ENCODE peak calls at places on chromosomes 5 and 9, in six cellular contexts. U is suprapubic skin; K is SK-N-SH; W is PC-3; B is CD8-positive, alpha-beta T cell; S is body of pancreas. M is an unnamed sample.
A peak's percentile ranks its signal among the peaks of the same experiment; 100 is the strongest.

GRCh38 chr5:102749416-102750021 is 5.6 kb upstream of the PAM start:
- DNase-seq in U (no peak), K (no peak), W (no peak), B (no peak), S (no peak), M (no peak)

GRCh38 chr5:128227984-128228383 is 144.4 kb downstream of the SLC12A2 start:
- DNase-seq in U (no peak), K (no peak), W (peak; percentile 97), B (no peak), S (no peak), M (peak; percentile 61)

GRCh38 chr5:36374275-36374862 is 72.7 kb upstream of the RANBP3L start:
- DNase-seq in U (no peak), K (no peak), W (peak; percentile 52), B (no peak), S (no peak), M (peak; percentile 60)

GRCh38 chr9:77544491-77545000 is 103.6 kb downstream of the GNA14 start:
- DNase-seq in U (no peak), K (no peak), W (no peak), B (no peak), S (no peak), M (no peak)

GRCh38 chr9:70421272-70422180 is 7.1 kb upstream of the KLF9 start:
- DNase-seq in U (peak; percentile 74), K (no peak), W (no peak), B (peak; percentile 68), S (peak; percentile 32), M (no peak)

GRCh38 chr9:137666950-137667670 is 48.3 kb downstream of the EHMT1 start:
- DNase-seq in U (no peak), K (no peak), W (no peak), B (no peak), S (no peak), M (no peak)

GRCh38 chr5:28779161-28779754 is 1740.9 kb upstream of the CDH9 start:
- DNase-seq in U (no peak), K (no peak), W (peak; percentile 39), B (no peak), S (no peak), M (no peak)

GRCh38 chr5:131279209-131279608 is 15.4 kb downstream of the CDC42SE2 start:
- DNase-seq in U (no peak), K (no peak), W (no peak), B (no peak), S (no peak), M (no peak)

GRCh38 chr9:135741276-135742219 is 39.6 kb downstream of the KCNT1 start:
- DNase-seq in U (no peak), K (no peak), W (no peak), B (no peak), S (no peak), M (no peak)

GRCh38 chr9:36316629-36317317 is 58.5 kb upstream of the GNE start:
- DNase-seq in U (no peak), K (no peak), W (no peak), B (no peak), S (no peak), M (no peak)

GRCh38 chr5:93578813-93579560 is 2.0 kb downstream of the NR2F1-AS1 start:
- DNase-seq in U (no peak), K (peak; percentile 52), W (peak; percentile 89), B (no peak), S (no peak), M (no peak)
- H3K4me3 ChIP-seq in U (peak overlapping the region; percentile 60), K (peak overlapping the region; percentile 80), W (peak overlapping the region; percentile 86), B (no peak overlapping the region), S (no peak overlapping the region), M (peak overlapping the region; percentile 75)

GRCh38 chr9:113853333-113853732 is 22.8 kb upstream of the ZNF618 start:
- DNase-seq in U (no peak), K (no peak), W (peak; percentile 23), B (no peak), S (peak; percentile 40), M (no peak)
- TF ChIP-seq CTCF in U (peak; percentile 13), K (peak; percentile 38), W (peak; percentile 60), B (no peak), S (peak; percentile 78), M (peak; percentile 56)

GRCh38 chr9:122215663-122216062 is 13.1 kb downstream of the LHX6 start:
- DNase-seq in U (no peak), K (no peak), W (no peak), B (no peak), S (no peak), M (no peak)

GRCh38 chr9:122212473-122213004 is 16.2 kb downstream of the LHX6 start:
- DNase-seq in U (no peak), K (no peak), W (no peak), B (no peak), S (no peak), M (no peak)

GRCh38 chr9:122214507-122214906 is 14.2 kb downstream of the LHX6 start:
- DNase-seq in U (peak; percentile 18), K (no peak), W (no peak), B (no peak), S (no peak), M (no peak)

GRCh38 chr9:122213589-122214413 is 15.0 kb downstream of the LHX6 start:
- DNase-seq in U (no peak), K (peak; percentile 99), W (peak; percentile 89), B (peak; percentile 58), S (no peak), M (no peak)

GRCh38 chr9:122213102-122213588 is 15.6 kb downstream of the LHX6 start:
- DNase-seq in U (no peak), K (no peak), W (no peak), B (no peak), S (no peak), M (no peak)
- H3K27me3 ChIP-seq in U (peaks cover 83% of the 10 kb centered on the region), K (peaks cover 86% of the 10 kb centered on the region), W (no peaks in the 10 kb centered on the region), B (peaks cover 16% of the 10 kb centered on the region), S (no peaks in the 10 kb centered on the region), M (peaks cover 51% of the 10 kb centered on the region)

GRCh38 chr5:3456121-3456681 is 139.4 kb upstream of the IRX1 start:
- DNase-seq in U (no peak), K (no peak), W (no peak), B (no peak), S (no peak), M (no peak)

GRCh38 chr5:3449481-3449880 is 146.2 kb upstream of the IRX1 start:
- DNase-seq in U (no peak), K (no peak), W (no peak), B (no peak), S (no peak), M (no peak)

GRCh38 chr5:3451961-3452360 is 143.7 kb upstream of the IRX1 start:
- DNase-seq in U (no peak), K (no peak), W (no peak), B (no peak), S (no peak), M (no peak)

DNA sequence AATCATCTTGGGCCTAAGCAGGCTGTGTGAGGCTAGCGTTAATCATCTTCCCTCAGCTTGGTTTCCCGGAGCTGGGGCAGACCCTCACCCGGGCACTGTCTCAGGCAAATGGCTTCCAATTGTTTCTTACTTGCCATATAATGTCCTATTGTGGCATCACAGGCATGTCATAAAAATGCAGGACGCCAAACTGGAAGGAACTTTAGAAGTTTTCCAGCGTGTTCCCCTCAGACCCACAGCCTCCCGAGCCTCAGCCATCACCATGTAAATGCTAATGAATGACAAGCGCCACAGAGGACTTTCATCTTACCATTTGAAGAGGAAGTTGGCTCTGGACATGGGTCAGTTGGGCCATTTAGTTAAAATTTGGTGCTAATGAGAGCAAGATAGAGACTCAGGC is 143.0 kb upstream of the IRX1 start:
- DNase-seq in U (no peak), K (no peak), W (no peak), B (no peak), S (no peak), M (no peak)
- H3K4me3 ChIP-seq in U (no peak overlapping the region), K (no peak overlapping the region), W (no peak overlapping the region), B (no peak overlapping the region), S (no peak overlapping the region), M (no peak overlapping the region)

DNA sequence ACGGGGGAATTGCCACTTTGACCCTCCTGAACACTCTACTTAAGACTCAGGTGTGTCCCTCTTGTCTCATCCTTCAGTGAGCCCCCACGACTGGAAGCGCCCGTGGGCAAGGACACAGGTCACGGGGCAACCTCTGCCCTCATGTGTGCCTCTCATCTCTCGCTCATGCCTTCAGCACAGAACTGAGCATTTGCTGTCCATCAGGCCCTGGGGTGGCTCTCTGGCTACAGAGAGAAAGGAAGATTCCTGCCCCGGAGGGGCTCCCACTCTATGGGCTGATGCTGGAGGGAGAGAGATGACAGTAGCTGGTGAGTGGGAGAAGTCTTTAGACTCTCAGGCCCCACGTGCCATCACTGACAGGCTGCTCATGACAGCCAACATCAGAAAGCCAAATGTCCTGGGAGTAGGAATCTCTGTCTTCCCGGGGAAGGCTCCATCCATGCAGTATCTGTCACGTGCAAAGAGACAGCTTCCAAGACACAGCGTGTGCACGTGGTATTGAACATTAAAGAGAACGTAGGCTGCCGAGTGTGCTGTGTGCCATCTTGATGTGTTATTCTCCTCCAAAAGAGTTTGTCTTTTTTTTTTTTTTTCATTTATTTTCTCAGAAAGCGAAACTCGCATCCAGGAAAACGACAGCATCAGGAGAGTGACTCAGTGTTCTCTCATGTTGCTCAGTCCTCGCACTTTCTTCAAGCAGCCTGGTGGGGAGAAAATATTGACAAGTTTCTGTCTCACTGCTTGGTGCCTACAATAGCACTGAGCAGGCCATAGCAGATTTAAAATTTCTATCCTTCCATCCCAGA is 190.5 kb downstream of the GAS1 start:
- DNase-seq in U (no peak), K (no peak), W (no peak), B (no peak), S (no peak), M (no peak)
- TF ChIP-seq CTCF in U (no peak), K (no peak), W (no peak), B (no peak), S (no peak), M (no peak)

DNA sequence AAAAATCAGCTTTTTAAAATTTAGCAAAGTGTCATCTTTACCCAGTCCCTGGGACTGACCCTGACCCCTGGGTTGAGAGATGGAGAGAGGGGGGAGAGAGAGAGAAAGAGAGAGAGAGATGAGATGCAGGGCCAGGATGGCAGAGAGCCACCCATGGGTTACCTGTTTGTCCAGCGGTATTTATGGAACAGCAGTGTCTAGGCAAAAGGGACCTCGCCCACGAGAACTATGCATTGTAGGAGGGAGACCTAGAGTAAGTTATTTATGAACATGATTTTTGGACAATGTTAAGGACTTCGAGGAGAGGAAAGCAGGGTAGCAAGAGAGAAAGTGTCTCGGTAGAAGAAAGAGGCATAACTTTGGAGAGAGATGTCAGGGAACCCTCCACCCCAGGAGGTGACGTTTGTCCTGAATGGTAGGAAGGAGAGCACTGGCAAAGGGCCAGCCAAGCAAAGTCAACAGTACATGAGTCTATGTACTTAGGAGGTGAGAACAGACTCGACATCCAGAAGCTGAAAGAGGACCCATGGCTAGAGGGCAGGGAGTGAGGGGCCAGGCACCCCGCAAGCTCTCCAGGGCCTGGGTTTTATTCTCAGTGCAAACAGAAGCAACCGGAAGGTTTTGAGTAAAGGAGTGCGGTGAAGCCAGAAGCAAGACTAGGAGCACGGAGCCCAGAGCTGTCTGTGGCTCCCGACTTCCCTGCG is 30.5 kb upstream of the MSX2 start:
- DNase-seq in U (no peak), K (no peak), W (peak; percentile 22), B (no peak), S (peak; percentile 72), M (no peak)
- H3K27me3 ChIP-seq in U (peaks cover 70% of the 10 kb centered on the region), K (no peaks in the 10 kb centered on the region), W (peaks cover 10% of the 10 kb centered on the region), B (peaks cover 2% of the 10 kb centered on the region), S (no peaks in the 10 kb centered on the region), M (peaks cover 2% of the 10 kb centered on the region)

M was measured in BJ.